ENCODE peak calls at places on chromosomes 6 and 20, in five cellular contexts. O, J, T, I and D are unnamed samples.

GRCh38 chr6:121678245-121678644 is 242.8 kb downstream of the GJA1 start:
- DNase-seq in O (no peak), J (no peak), T (no peak), I (no peak), D (no peak)

GRCh38 chr20:63223121-63223825 is 7.3 kb upstream of the YTHDF1 start:
- DNase-seq in O (no peak), J (no peak), T (no peak), I (peak; percentile 17), D (no peak)

GRCh38 chr6:71123051-71123450 is 165.6 kb upstream of the OGFRL1 start:
- DNase-seq in O (no peak), J (no peak), T (no peak), I (no peak), D (no peak)

GRCh38 chr6:41757931-41758640 is 10.9 kb upstream of the PGC start:
- DNase-seq in O (no peak), J (no peak), T (no peak), I (no peak), D (no peak)

GRCh38 chr6:5898563-5898962 is 108.2 kb downstream of the NRN1 start:
- DNase-seq in O (no peak), J (no peak), T (no peak), I (no peak), D (no peak)

GRCh38 chr6:116041934-116042333 is 18.8 kb downstream of the FRK start:
- DNase-seq in O (no peak), J (no peak), T (no peak), I (no peak), D (no peak)

GRCh38 chr20:34426026-34426425 is 63.0 kb downstream of the ITCH start:
- DNase-seq in O (no peak), J (no peak), T (no peak), I (no peak), D (no peak)

GRCh38 chr20:23061713-23062561 is 12.5 kb upstream of the THBD start:
- DNase-seq in O (no peak), J (no peak), T (peak; percentile 67), I (no peak), D (peak; percentile 69)

GRCh38 chr6:134481953-134482352 is 164.0 kb upstream of the SGK1 start:
- DNase-seq in O (no peak), J (no peak), T (no peak), I (no peak), D (no peak)

GRCh38 chr6:7107578-7108195 is at the start of gene RREB1:
- DNase-seq in O (peak; percentile 54), J (peak; percentile 15), T (peak; percentile 78), I (peak; percentile 47), D (peak; percentile 62)

GRCh38 chr20:16709017-16709416 is 20.8 kb upstream of the SNRPB2 start:
- DNase-seq in O (no peak), J (no peak), T (no peak), I (no peak), D (no peak)

GRCh38 chr20:34952676-34953075 is 2.9 kb downstream of the GSS start:
- DNase-seq in O (no peak), J (no peak), T (no peak), I (no peak), D (no peak)

GRCh38 chr6:46281110-46281509 is 110.3 kb upstream of the ENPP5 start:
- DNase-seq in O (no peak), J (no peak), T (no peak), I (no peak), D (no peak)

GRCh38 chr6:108557494-108558371 is 3.0 kb upstream of the FOXO3 start:
- DNase-seq in O (peak; percentile 75), J (no peak), T (peak; percentile 87), I (peak; percentile 77), D (peak; percentile 26)

GRCh38 chr6:89555751-89556150 is 82.8 kb downstream of the LYRM2 start:
- DNase-seq in O (no peak), J (no peak), T (no peak), I (no peak), D (no peak)

GRCh38 chr20:13533946-13534345 is 104.8 kb downstream of the TASP1 start:
- DNase-seq in O (no peak), J (no peak), T (no peak), I (no peak), D (no peak)

GRCh38 chr6:10369896-10370295 is 45.0 kb downstream of the TFAP2A start:
- DNase-seq in O (no peak), J (no peak), T (no peak), I (no peak), D (no peak)

GRCh38 chr6:32519117-32519909 is 10.8 kb downstream of the HLA-DRB5 start:
- DNase-seq in O (no peak), J (no peak), T (no peak), I (no peak), D (no peak)

GRCh38 chr20:22763257-22763906 is 179.0 kb upstream of the FOXA2 start:
- DNase-seq in O (no peak), J (peak; percentile 13), T (no peak), I (no peak), D (peak; percentile 58)

GRCh38 chr6:3380344-3381232 is 76.3 kb downstream of the SLC22A23 start:
- DNase-seq in O (peak; percentile 74), J (no peak), T (no peak), I (no peak), D (no peak)

GRCh38 chr6:3190056-3190455 is 32.7 kb upstream of the TUBB2A start:
- DNase-seq in O (no peak), J (no peak), T (no peak), I (no peak), D (no peak)

GRCh38 chr20:33516882-33517281 is 27.0 kb downstream of the CBFA2T2 start:
- DNase-seq in O (no peak), J (no peak), T (no peak), I (no peak), D (no peak)

GRCh38 chr6:110095101-110095500 is 84.4 kb downstream of the WASF1 start:
- DNase-seq in O (no peak), J (no peak), T (no peak), I (no peak), D (no peak)

GRCh38 chr20:44187763-44188709 is 1.0 kb upstream of the JPH2 start:
- DNase-seq in O (no peak), J (no peak), T (no peak), I (no peak), D (no peak)

GRCh38 chr20:44185574-44185973 is 1.4 kb downstream of the JPH2 start:
- DNase-seq in O (no peak), J (no peak), T (no peak), I (no peak), D (no peak)

GRCh38 chr20:44186674-44187053 is 324 bp downstream of the JPH2 start:
- DNase-seq in O (no peak), J (no peak), T (no peak), I (no peak), D (no peak)

GRCh38 chr20:44187054-44187762 is at the start of gene JPH2:
- DNase-seq in O (peak; percentile 65), J (no peak), T (peak; percentile 43), I (no peak), D (peak; percentile 71)

GRCh38 chr20:44186201-44186600 is 787 bp downstream of the JPH2 start:
- DNase-seq in O (no peak), J (no peak), T (no peak), I (no peak), D (peak; percentile 21)
- H3K4me3 ChIP-seq in O (peak overlapping the region; percentile 33), J (no peak overlapping the region), T (peak overlapping the region; percentile 44), I (no peak overlapping the region), D (peak overlapping the region; percentile 20)

DNA sequence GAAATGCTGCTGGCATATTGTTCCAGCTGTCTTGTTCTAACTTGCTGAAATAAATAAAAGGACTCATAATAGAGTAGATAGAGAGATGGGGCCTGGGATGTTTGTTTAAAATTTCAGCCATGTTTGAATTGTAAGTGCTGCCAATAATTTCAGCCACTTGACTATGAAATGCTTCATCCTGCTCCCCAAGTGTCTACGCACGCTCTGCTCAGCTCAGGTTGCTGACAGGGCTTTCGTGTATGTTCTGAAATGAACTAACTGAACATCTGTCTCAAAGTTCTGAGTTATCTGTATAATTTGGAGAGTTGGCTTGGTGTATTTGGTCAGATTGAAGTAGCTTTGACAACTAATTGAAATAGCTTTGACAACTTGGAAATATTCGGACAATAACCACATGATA is 387.8 kb downstream of the BMP2 start:
- DNase-seq in O (no peak), J (no peak), T (no peak), I (no peak), D (no peak)
- H3K4me1 ChIP-seq in O (no peaks in the 10 kb centered on the region), J (no peaks in the 10 kb centered on the region), T (no peaks in the 10 kb centered on the region), I (no peaks in the 10 kb centered on the region), D (no peaks in the 10 kb centered on the region)

GRCh38 chr20:2244993-2245392 is 50.8 kb upstream of the TGM3 start:
- DNase-seq in O (no peak), J (no peak), T (no peak), I (no peak), D (no peak)
- TF ChIP-seq CTCF in O (no peak), J (no peak), T (no peak), I (no peak), D (no peak)

DNA sequence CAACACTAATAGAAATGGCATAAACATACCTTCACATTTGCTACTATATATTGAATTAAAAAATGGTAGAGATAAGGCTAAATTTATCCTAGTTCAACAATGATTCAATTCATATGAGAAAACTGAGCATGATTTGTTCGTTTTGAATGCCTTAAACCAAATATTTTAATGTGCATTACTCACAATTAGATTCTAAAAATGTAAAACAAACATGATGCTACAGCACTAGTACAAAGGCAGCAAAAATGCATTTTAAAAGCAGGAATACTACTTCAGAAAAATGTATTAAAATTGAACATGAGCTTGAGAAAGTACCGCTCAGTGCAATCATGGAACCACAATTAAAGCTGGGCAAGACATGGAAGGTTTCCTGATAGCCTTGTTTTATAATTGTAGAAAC is 195.3 kb downstream of the KCNQ5 start:
- DNase-seq in O (no peak), J (no peak), T (no peak), I (no peak), D (no peak)
- H3K4me3 ChIP-seq in O (no peak overlapping the region), J (no peak overlapping the region), T (no peak overlapping the region), I (no peak overlapping the region), D (no peak overlapping the region)

GRCh38 chr6:150616581-150616980 is 16.9 kb downstream of the PLEKHG1 start:
- DNase-seq in O (no peak), J (no peak), T (no peak), I (no peak), D (no peak)
- H3K4me1 ChIP-seq in O (no peaks in the 10 kb centered on the region), J (no peaks in the 10 kb centered on the region), T (peaks cover 2% of the 10 kb centered on the region), I (no peaks in the 10 kb centered on the region), D (peaks cover 79% of the 10 kb centered on the region)

DNA sequence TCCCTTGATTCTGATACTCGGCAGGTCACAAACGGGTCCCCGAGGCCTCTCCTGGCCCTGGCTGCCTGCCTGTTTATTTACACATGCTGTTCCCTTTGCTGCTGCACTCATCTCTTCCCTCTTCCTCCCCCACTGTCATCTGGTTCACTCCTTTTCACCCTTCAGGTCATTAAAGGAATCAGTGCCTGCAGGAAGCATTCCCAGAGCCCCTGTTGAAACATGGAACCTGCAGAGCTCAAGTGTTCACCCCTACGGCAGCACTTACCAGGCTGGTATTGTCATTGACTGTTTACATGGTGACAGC is 73.4 kb downstream of the JPH2 start:
- DNase-seq in O (no peak), J (no peak), T (no peak), I (no peak), D (no peak)
- TF ChIP-seq CTCF in O (no peak), J (no peak), T (no peak), I (no peak), D (no peak)

DNA sequence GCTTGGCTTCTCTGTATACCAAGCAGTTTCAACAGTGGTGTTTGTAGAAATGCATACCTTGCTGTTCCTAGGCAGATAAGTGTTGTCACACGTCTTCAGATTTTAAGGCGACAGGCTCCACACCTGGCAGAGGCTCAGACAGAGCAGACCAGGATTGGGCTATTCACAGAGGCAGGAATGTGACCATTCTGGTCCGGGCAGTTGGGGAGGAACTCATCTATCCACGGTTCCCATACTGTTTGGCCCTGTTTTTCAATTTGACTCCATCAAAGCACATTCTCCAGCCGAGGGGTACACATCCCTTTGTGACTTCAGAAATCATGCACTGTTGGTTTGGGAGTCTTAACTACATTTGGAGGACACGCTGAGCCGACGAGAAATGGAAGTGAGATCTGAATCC is 45.5 kb downstream of the UTRN start:
- DNase-seq in O (peak; percentile 78), J (peak; percentile 51), T (peak; percentile 15), I (no peak), D (no peak)
- H3K4me3 ChIP-seq in O (no peak overlapping the region), J (peak overlapping the region; percentile 45), T (no peak overlapping the region), I (no peak overlapping the region), D (no peak overlapping the region)